ENCODE peak calls at places on chromosomes 1 and 21, in nine cellular contexts. A, B, Q, W, M, O, F, D and I are unnamed samples.

GRCh38 chr1:63317007-63317813 is 5.2 kb upstream of the FOXD3 start:
- DNase-seq in A (peak), B (peak), Q (peak), W (peak), M (peak), O (no peak), F (peak), D (peak), I (peak)

GRCh38 chr21:39847877-39848276 is 19.4 kb upstream of the PCP4 start:
- DNase-seq in A (no peak), B (no peak), Q (no peak), W (no peak), M (no peak), O (no peak), F (no peak), D (no peak), I (no peak)

GRCh38 chr1:43541721-43542401 is 11.2 kb downstream of the PTPRF start:
- DNase-seq in A (no peak), B (no peak), Q (peak), W (peak), M (peak), O (peak), F (no peak), D (no peak), I (no peak)

GRCh38 chr1:175793617-175794016 is 50.2 kb upstream of the TNR start:
- DNase-seq in A (no peak), B (no peak), Q (no peak), W (no peak), M (no peak), O (no peak), F (no peak), D (no peak), I (no peak)

GRCh38 chr1:209435654-209436566 is 147.6 kb upstream of the CAMK1G start:
- DNase-seq in A (peak), B (peak), Q (peak), W (peak), M (peak), O (no peak), F (peak), D (no peak), I (peak)

GRCh38 chr1:42841010-42841409 is 5.4 kb upstream of the ZNF691 start:
- DNase-seq in A (no peak), B (no peak), Q (no peak), W (no peak), M (no peak), O (no peak), F (no peak), D (no peak), I (no peak)

GRCh38 chr1:75079535-75080290 is 54.5 kb upstream of the LHX8 start:
- DNase-seq in A (no peak), B (no peak), Q (no peak), W (no peak), M (no peak), O (no peak), F (no peak), D (no peak), I (no peak)

GRCh38 chr1:97797403-97798183 is 123.2 kb downstream of the DPYD start:
- DNase-seq in A (peak), B (no peak), Q (peak), W (no peak), M (no peak), O (no peak), F (no peak), D (no peak), I (peak)

GRCh38 chr21:37039434-37040075 is 33.1 kb downstream of the RIPPLY3 start:
- DNase-seq in A (peak), B (no peak), Q (no peak), W (no peak), M (no peak), O (no peak), F (no peak), D (no peak), I (peak)

GRCh38 chr1:234239515-234239914 is 133.7 kb upstream of the COA6 start:
- DNase-seq in A (no peak), B (no peak), Q (no peak), W (no peak), M (no peak), O (no peak), F (no peak), D (no peak), I (no peak)
- TF ChIP-seq CTCF in A (no peak), B (no peak), Q (no peak), W (no peak), M (no peak), O (no peak), F (no peak), D (no peak), I (no peak)

DNA sequence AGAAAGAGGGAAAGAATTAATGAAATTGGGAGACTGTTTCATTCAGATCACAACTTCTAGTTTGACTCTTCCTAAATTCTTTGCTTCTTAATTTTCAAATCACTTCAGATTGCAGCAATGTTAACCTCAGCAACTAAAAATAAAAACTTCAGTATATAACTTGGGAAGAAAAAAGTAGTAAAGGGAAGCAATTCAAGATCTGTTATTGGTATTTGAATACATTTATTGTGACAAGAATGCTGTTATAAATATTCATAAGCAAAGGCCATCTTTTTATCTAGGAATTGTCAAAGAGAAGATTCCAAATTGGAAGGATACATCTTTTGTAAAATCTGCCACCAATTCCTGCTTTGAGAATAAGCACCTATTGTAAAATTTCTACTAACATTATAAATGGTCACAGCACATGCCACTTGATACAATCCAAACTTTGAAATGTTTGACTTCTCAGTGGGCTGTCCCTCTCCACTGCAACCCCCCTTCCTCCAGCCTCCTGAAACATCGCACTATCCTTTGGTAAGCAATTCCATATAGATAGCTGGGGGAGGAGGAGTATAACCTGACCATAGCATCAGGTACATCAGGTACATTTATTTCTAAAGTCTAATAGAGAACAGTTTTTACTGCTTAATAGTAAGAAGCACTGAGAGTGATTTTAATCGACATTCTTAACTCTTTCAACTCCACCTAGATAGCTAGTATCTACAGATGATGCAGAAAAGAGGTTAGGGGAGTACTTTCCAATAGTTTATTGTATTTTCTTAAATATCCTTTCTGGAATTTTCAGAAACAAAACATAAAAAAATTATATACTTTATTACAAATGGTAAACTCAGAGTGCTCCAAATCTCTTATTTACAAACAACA is 3.0 kb downstream of the JUN start:
- DNase-seq in A (peak), B (no peak), Q (peak), W (peak), M (no peak), O (no peak), F (no peak), D (no peak), I (peak)
- H3K4me3 ChIP-seq in A (peak), B (peak), Q (no peak), W (peak), M (peak), O (peak), F (no peak), D (peak), I (peak)

GRCh38 chr1:228697209-228698016 is 37.9 kb upstream of the RHOU start:
- DNase-seq in A (peak), B (no peak), Q (peak), W (peak), M (peak), O (peak), F (no peak), D (no peak), I (peak)

GRCh38 chr1:228689255-228689654 is 46.0 kb upstream of the RHOU start:
- DNase-seq in A (no peak), B (no peak), Q (no peak), W (no peak), M (no peak), O (no peak), F (no peak), D (no peak), I (no peak)

GRCh38 chr1:228695015-228695955 is 40.0 kb upstream of the RHOU start:
- DNase-seq in A (no peak), B (no peak), Q (no peak), W (no peak), M (no peak), O (no peak), F (no peak), D (no peak), I (no peak)

GRCh38 chr1:228687562-228687961 is 47.7 kb upstream of the RHOU start:
- DNase-seq in A (no peak), B (no peak), Q (no peak), W (no peak), M (peak), O (no peak), F (no peak), D (no peak), I (no peak)

GRCh38 chr1:228691926-228692325 is 43.4 kb upstream of the RHOU start:
- DNase-seq in A (peak), B (peak), Q (peak), W (peak), M (no peak), O (no peak), F (peak), D (no peak), I (peak)
- TF ChIP-seq CTCF in A (peak), B (peak), Q (peak), W (peak), M (peak), O (peak), F (peak), D (no peak), I (peak)

DNA sequence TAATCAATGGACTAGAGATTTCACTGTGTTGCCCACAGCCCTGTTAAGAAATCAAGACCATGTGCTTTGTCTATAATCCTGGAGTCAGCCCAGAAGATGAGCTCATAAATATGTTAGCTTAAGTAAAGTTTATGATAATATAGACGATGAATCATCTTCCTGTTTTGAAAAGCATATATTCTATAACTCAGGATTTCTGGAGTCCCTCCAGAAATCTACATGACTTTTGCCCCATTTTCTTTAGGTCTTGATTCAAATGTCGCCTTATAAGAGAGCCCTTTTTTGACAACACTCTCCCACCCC is 351.2 kb downstream of the ST6GALNAC3 start:
- DNase-seq in A (peak), B (no peak), Q (no peak), W (no peak), M (no peak), O (no peak), F (no peak), D (no peak), I (peak)
- H3K4me3 ChIP-seq in A (no peak), B (no peak), Q (no peak), W (no peak), M (no peak), O (no peak), F (peak), D (no peak), I (no peak)

GRCh38 chr1:10530281-10530740 is 55.6 kb downstream of the PEX14 start:
- DNase-seq in A (peak), B (no peak), Q (peak), W (no peak), M (peak), O (no peak), F (no peak), D (no peak), I (peak)
- TF ChIP-seq CTCF in A (peak), B (peak), Q (peak), W (peak), M (peak), O (peak), F (no peak), D (no peak), I (no peak)

GRCh38 chr1:201469645-201470074 is 672 bp upstream of the PHLDA3 start:
- DNase-seq in A (no peak), B (no peak), Q (no peak), W (no peak), M (no peak), O (no peak), F (no peak), D (no peak), I (no peak)

GRCh38 chr1:201465698-201466290 is 3.2 kb downstream of the PHLDA3 start:
- DNase-seq in A (no peak), B (no peak), Q (no peak), W (no peak), M (no peak), O (peak), F (no peak), D (no peak), I (no peak)

GRCh38 chr1:201468501-201468843 is 516 bp downstream of the PHLDA3 start:
- DNase-seq in A (peak), B (no peak), Q (peak), W (no peak), M (peak), O (no peak), F (peak), D (no peak), I (peak)

GRCh38 chr1:201468844-201469644 is at the start of gene PHLDA3:
- DNase-seq in A (peak), B (peak), Q (peak), W (peak), M (peak), O (peak), F (peak), D (no peak), I (peak)

GRCh38 chr1:201466492-201466891 is 2.5 kb downstream of the PHLDA3 start:
- DNase-seq in A (peak), B (no peak), Q (no peak), W (no peak), M (peak), O (no peak), F (no peak), D (no peak), I (peak)
- H3K4me3 ChIP-seq in A (peak), B (peak), Q (no peak), W (no peak), M (peak), O (peak), F (no peak), D (peak), I (peak)

GRCh38 chr1:224494343-224494742 is 59.7 kb upstream of the WDR26 start:
- DNase-seq in A (no peak), B (no peak), Q (no peak), W (no peak), M (no peak), O (no peak), F (no peak), D (no peak), I (no peak)
- TF ChIP-seq CTCF in A (no peak), B (no peak), Q (no peak), W (no peak), M (no peak), O (no peak), F (no peak), D (no peak), I (no peak)